ENCODE peak calls at places on chromosomes 4 and X, in five cellular contexts. R is A549, G is fibroblast of pulmonary artery, P is sigmoid colon, Z is upper lobe of right lung. H is an unnamed sample.

GRCh38 chrX:3589474-3589873 is 124.0 kb downstream of the PRKX start:
- DNase-seq in G (no peak), R (no peak), P (no peak), Z (no peak), H (no peak)

GRCh38 chrX:23953908-23954269 is 46.1 kb downstream of the CXorf58 start:
- DNase-seq in R (no peak), P (no peak), Z (no peak), G (no peak), H (no peak)

GRCh38 chr4:680931-681645 is 6.7 kb downstream of the MYL5 start:
- DNase-seq in R (peak; percentile 24), Z (peak; percentile 87), G (peak; percentile 35), P (peak; percentile 89), H (no peak)

GRCh38 chr4:24114444-24114843 is 224.6 kb upstream of the PPARGC1A start:
- DNase-seq in Z (no peak), R (no peak), P (no peak), G (no peak), H (no peak)

GRCh38 chrX:43962636-43963035 is 10.6 kb downstream of the NDP start:
- DNase-seq in R (no peak), G (no peak), P (no peak), Z (no peak), H (no peak)

GRCh38 chr4:11912886-11913285 is 484.2 kb upstream of the HS3ST1 start:
- DNase-seq in G (peak; percentile 76), R (peak; percentile 1), Z (no peak), P (no peak), H (peak; percentile 49)

GRCh38 chr4:78136109-78137081 is 79.3 kb downstream of the FRAS1 start:
- DNase-seq in G (no peak), R (peak; percentile 35), Z (no peak), P (no peak), H (no peak)

GRCh38 chr4:143185253-143186107 is 763 bp downstream of the USP38 start:
- DNase-seq in R (peak; percentile 23), Z (no peak), P (peak; percentile 67), G (peak; percentile 14), H (peak; percentile 28)

GRCh38 chr4:81906905-81907304 is 435.2 kb upstream of the RASGEF1B start:
- DNase-seq in P (no peak), Z (no peak), R (no peak), G (no peak), H (no peak)

GRCh38 chr4:81905966-81906365 is 434.3 kb upstream of the RASGEF1B start:
- DNase-seq in G (no peak), Z (no peak), P (no peak), R (no peak), H (no peak)
- H3K4me3 ChIP-seq in G (no peak overlapping the region), Z (no peak overlapping the region), P (no peak overlapping the region), R (no peak overlapping the region), H (no peak overlapping the region)

GRCh38 chrX:9147631-9148189 is 113.8 kb upstream of the FAM9B start:
- DNase-seq in G (no peak), P (no peak), Z (no peak), R (no peak), H (no peak)

GRCh38 chrX:9146657-9147056 is 112.7 kb upstream of the FAM9B start:
- DNase-seq in P (no peak), R (no peak), G (no peak), Z (no peak), H (no peak)

GRCh38 chrX:9147086-9147485 is 113.2 kb upstream of the FAM9B start:
- DNase-seq in P (no peak), R (no peak), G (no peak), Z (no peak), H (no peak)

GRCh38 chrX:9149831-9150230 is 115.9 kb upstream of the FAM9B start:
- DNase-seq in Z (no peak), G (peak; percentile 20), R (no peak), P (no peak), H (peak; percentile 32)

GRCh38 chrX:9148626-9149385 is 114.9 kb upstream of the FAM9B start:
- DNase-seq in G (peak; percentile 57), Z (no peak), R (peak; percentile 42), P (no peak), H (peak; percentile 62)
- H3K4me3 ChIP-seq in G (no peak overlapping the region), Z (no peak overlapping the region), R (no peak overlapping the region), P (no peak overlapping the region), H (no peak overlapping the region)

GRCh38 chr4:89258506-89258905 is 49.1 kb downstream of the GPRIN3 start:
- DNase-seq in P (no peak), R (no peak), G (no peak), Z (no peak), H (no peak)

GRCh38 chr4:89256203-89256800 is 51.3 kb downstream of the GPRIN3 start:
- DNase-seq in Z (no peak), R (no peak), G (no peak), P (no peak), H (no peak)

GRCh38 chr4:89263265-89263664 is 44.3 kb downstream of the GPRIN3 start:
- DNase-seq in P (no peak), Z (no peak), R (no peak), G (no peak), H (no peak)

GRCh38 chr4:89257376-89257775 is 50.2 kb downstream of the GPRIN3 start:
- DNase-seq in R (no peak), P (no peak), Z (no peak), G (no peak), H (no peak)

DNA sequence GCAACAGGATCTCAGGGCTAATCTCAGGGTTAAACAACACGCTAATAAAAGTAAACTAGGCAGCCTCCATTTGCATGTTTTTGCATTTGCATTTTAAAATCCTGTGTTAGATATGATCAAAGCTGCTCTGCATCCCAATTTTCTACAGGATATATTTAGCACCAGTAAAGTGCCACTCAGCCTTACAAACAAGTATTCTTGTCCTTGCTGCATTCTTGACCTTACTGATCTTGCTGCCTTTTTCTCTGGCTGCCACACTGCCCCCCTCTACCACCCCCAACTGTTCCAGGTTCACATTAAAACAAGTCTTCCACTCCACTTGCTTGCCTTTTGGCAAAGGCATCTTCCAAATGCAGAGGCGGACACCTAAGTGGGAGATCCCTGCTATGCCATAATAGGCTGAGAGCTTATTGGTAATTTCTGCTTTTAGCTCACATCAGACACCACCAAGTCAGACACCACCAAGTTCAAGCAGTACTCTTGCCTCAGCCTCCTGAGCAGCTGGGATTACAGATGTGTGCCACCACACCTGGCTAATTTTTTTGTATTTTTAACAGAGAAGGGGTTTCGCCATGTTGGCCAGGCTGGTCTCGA is 48.1 kb downstream of the GPRIN3 start:
- DNase-seq in G (no peak), P (no peak), R (no peak), Z (no peak), H (no peak)
- H3K4me3 ChIP-seq in G (no peak overlapping the region), P (no peak overlapping the region), R (no peak overlapping the region), Z (no peak overlapping the region), H (no peak overlapping the region)

DNA sequence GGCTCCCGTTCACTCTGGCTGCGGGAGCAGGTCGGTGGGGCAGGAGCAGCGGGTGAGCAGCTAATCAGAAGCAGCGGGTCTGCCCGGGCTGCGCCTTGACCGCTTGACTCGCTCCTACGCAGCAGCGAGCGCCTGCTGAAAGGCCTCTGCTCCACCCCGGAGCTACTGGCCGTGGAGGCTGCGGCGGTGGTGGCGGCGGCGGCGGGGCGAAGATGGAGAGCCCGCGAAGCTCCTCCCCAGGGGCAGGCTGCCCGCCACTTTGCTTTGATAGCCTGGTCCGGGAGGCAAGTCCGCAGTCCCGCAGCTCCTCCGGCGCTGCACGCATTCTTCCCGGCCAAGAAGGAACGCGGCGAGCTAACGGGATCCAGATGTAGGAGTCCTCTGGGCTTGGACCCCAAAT is 36.7 kb downstream of the PJA1 start:
- DNase-seq in G (peak; percentile 24), Z (peak; percentile 65), P (no peak), R (no peak), H (no peak)
- H3K4me3 ChIP-seq in G (no peak overlapping the region), Z (no peak overlapping the region), P (peak overlapping the region; percentile 32), R (no peak overlapping the region), H (no peak overlapping the region)

GRCh38 chr4:6183740-6184139 is 16.6 kb downstream of the JAKMIP1 start:
- DNase-seq in Z (no peak), P (no peak), G (no peak), R (no peak), H (no peak)
- H3K4me3 ChIP-seq in Z (no peak overlapping the region), P (no peak overlapping the region), G (no peak overlapping the region), R (no peak overlapping the region), H (no peak overlapping the region)

GRCh38 chrX:47361538-47362511 is 8.6 kb upstream of the ZNF157 start:
- DNase-seq in Z (peak; percentile 74), P (peak; percentile 92), R (peak; percentile 92), G (peak; percentile 96), H (peak; percentile 92)
- H3K4me3 ChIP-seq in Z (peak overlapping the region; percentile 30), P (peak overlapping the region; percentile 44), R (no peak overlapping the region), G (peak overlapping the region; percentile 46), H (peak overlapping the region; percentile 29)

DNA sequence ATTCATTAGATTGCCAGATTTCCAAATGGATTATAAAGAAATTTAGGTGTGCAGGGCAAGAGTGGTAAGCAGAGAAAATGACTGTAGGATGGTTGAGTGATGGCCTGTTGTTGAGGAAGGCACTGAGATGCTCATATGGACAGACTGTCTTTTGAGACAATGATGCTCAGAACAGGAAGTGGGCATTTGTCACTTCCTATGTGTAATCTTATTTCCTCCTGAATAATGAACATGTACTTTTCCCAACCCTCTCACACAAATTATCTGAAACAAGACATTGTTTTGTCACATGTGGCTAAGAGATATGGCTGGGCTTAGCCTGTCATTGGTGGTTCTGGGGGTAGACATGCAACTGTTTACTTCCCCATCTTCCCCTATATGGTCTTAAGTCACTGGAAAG is 240.5 kb downstream of the CFAP47 start:
- DNase-seq in P (no peak), Z (no peak), G (peak; percentile 3), R (no peak), H (no peak)
- H3K4me3 ChIP-seq in P (no peak overlapping the region), Z (no peak overlapping the region), G (no peak overlapping the region), R (no peak overlapping the region), H (no peak overlapping the region)

DNA sequence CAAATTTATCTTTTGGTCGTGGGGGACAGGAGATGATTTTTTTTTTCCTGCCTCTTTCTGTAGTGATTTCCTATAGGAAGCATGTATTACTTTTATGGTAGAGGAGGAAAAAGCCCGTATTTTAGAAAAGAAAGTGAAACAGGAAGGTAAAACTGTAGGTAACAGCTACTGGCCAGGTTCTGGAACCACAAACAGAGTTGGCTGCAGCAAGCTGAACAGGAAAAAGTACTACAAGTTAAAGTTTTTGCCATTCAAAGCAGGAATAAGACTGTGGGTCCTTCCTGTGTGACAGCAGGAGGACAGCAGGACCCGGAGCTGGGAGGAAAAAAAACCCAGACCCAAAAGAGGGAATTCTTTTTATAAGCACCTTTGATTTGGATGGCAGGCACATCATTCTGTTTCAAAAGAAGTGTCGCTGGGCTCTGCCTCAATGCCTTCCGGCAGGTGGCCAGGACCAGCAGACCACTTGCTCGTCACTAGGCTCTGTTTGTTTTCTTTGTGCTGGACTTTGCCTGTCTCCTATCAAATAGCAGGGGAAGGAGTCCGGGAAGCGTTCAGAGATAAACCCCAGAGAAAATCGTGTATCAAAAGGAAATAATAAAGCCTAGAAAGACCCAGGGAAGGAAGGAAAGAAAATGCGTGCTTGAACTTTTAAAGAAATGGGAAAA is 277.9 kb downstream of the ADGRA3 start:
- DNase-seq in R (no peak), G (no peak), P (no peak), Z (no peak), H (no peak)
- H3K4me3 ChIP-seq in R (no peak overlapping the region), G (peak overlapping the region; percentile 16), P (no peak overlapping the region), Z (no peak overlapping the region), H (no peak overlapping the region)

H was measured in cardiac fibroblast.